ENCODE peak calls at places on chromosomes 7 and 10, in ten cellular contexts. One of them, this sample, is unnamed.

GRCh38 chr7:70098905-70099672 is 500.8 kb downstream of the AUTS2 start:
- DNase-seq in fibroblast of the conjunctiva: no peak
- DNase-seq in brain microvascular endothelial cell: no peak
- DNase-seq in H7: no peak
- DNase-seq in stomach: no peak
- DNase-seq in activated naive CD4-positive, alpha-beta T cell: no peak
- DNase-seq in uterus: no peak
- DNase-seq in activated CD8-positive, alpha-beta memory T cell treated with anti-CD3 and anti-CD28 coated beads for 24 hours: no peak
- DNase-seq in AG04450: no peak
- DNase-seq in endothelial cell: no peak
- DNase-seq in this sample: no peak

GRCh38 chr7:50412958-50413357 is 37.2 kb downstream of the FIGNL1 start:
- DNase-seq in brain microvascular endothelial cell: no peak
- DNase-seq in activated CD8-positive, alpha-beta memory T cell treated with anti-CD3 and anti-CD28 coated beads for 24 hours: no peak
- DNase-seq in AG04450: no peak
- DNase-seq in fibroblast of the conjunctiva: no peak
- DNase-seq in endothelial cell: no peak
- DNase-seq in activated naive CD4-positive, alpha-beta T cell: no peak
- DNase-seq in stomach: no peak
- DNase-seq in H7: no peak
- DNase-seq in uterus: no peak
- DNase-seq in this sample: no peak

GRCh38 chr7:128918266-128918665 is 7.8 kb upstream of the KCP start:
- DNase-seq in fibroblast of the conjunctiva: no peak
- DNase-seq in stomach: no peak
- DNase-seq in endothelial cell: no peak
- DNase-seq in H7: no peak
- DNase-seq in activated naive CD4-positive, alpha-beta T cell: no peak
- DNase-seq in uterus: no peak
- DNase-seq in activated CD8-positive, alpha-beta memory T cell treated with anti-CD3 and anti-CD28 coated beads for 24 hours: no peak
- DNase-seq in AG04450: no peak
- DNase-seq in brain microvascular endothelial cell: no peak
- DNase-seq in this sample: no peak

GRCh38 chr10:13690281-13690825 is 103.6 kb downstream of the PRPF18 start:
- DNase-seq in AG04450: no peak
- DNase-seq in uterus: no peak
- DNase-seq in endothelial cell: no peak
- DNase-seq in activated CD8-positive, alpha-beta memory T cell treated with anti-CD3 and anti-CD28 coated beads for 24 hours: no peak
- DNase-seq in H7: peak; percentile 71
- DNase-seq in brain microvascular endothelial cell: no peak
- DNase-seq in stomach: no peak
- DNase-seq in activated naive CD4-positive, alpha-beta T cell: no peak
- DNase-seq in fibroblast of the conjunctiva: no peak
- DNase-seq in this sample: no peak

GRCh38 chr7:150848561-150849115 is 3.7 kb upstream of the AOC1 start:
- DNase-seq in brain microvascular endothelial cell: no peak
- DNase-seq in endothelial cell: no peak
- DNase-seq in activated naive CD4-positive, alpha-beta T cell: no peak
- DNase-seq in H7: no peak
- DNase-seq in AG04450: no peak
- DNase-seq in activated CD8-positive, alpha-beta memory T cell treated with anti-CD3 and anti-CD28 coated beads for 24 hours: peak; percentile 13
- DNase-seq in stomach: no peak
- DNase-seq in fibroblast of the conjunctiva: no peak
- DNase-seq in uterus: no peak
- DNase-seq in this sample: no peak

GRCh38 chr10:72254891-72255568 is 18.7 kb upstream of the DDIT4 start:
- DNase-seq in activated CD8-positive, alpha-beta memory T cell treated with anti-CD3 and anti-CD28 coated beads for 24 hours: peak; percentile 74
- DNase-seq in endothelial cell: peak; percentile 47
- DNase-seq in activated naive CD4-positive, alpha-beta T cell: no peak
- DNase-seq in H7: peak; percentile 91
- DNase-seq in brain microvascular endothelial cell: peak; percentile 73
- DNase-seq in AG04450: no peak
- DNase-seq in stomach: peak; percentile 93
- DNase-seq in uterus: peak; percentile 91
- DNase-seq in fibroblast of the conjunctiva: peak; percentile 85
- DNase-seq in this sample: no peak

GRCh38 chr10:90407116-90407515 is 450.7 kb downstream of the HTR7 start:
- DNase-seq in uterus: no peak
- DNase-seq in fibroblast of the conjunctiva: no peak
- DNase-seq in stomach: no peak
- DNase-seq in activated naive CD4-positive, alpha-beta T cell: no peak
- DNase-seq in endothelial cell: no peak
- DNase-seq in activated CD8-positive, alpha-beta memory T cell treated with anti-CD3 and anti-CD28 coated beads for 24 hours: no peak
- DNase-seq in brain microvascular endothelial cell: peak; percentile 87
- DNase-seq in H7: no peak
- DNase-seq in AG04450: no peak
- DNase-seq in this sample: no peak

GRCh38 chr10:5492929-5493576 is 6.3 kb downstream of the CALML5 start:
- DNase-seq in endothelial cell: no peak
- DNase-seq in H7: no peak
- DNase-seq in activated naive CD4-positive, alpha-beta T cell: no peak
- DNase-seq in uterus: no peak
- DNase-seq in AG04450: no peak
- DNase-seq in fibroblast of the conjunctiva: no peak
- DNase-seq in brain microvascular endothelial cell: no peak
- DNase-seq in activated CD8-positive, alpha-beta memory T cell treated with anti-CD3 and anti-CD28 coated beads for 24 hours: no peak
- DNase-seq in stomach: no peak
- DNase-seq in this sample: no peak

GRCh38 chr7:149559711-149560110 is 62.1 kb upstream of the ZNF746 start:
- DNase-seq in H7: no peak
- DNase-seq in activated naive CD4-positive, alpha-beta T cell: no peak
- DNase-seq in AG04450: no peak
- DNase-seq in fibroblast of the conjunctiva: no peak
- DNase-seq in uterus: no peak
- DNase-seq in activated CD8-positive, alpha-beta memory T cell treated with anti-CD3 and anti-CD28 coated beads for 24 hours: no peak
- DNase-seq in stomach: no peak
- DNase-seq in brain microvascular endothelial cell: peak; percentile 14
- DNase-seq in endothelial cell: no peak
- DNase-seq in this sample: no peak

GRCh38 chr7:34165927-34166550 is 260.7 kb downstream of the BMPER start:
- DNase-seq in H7: peak; percentile 57
- DNase-seq in AG04450: no peak
- DNase-seq in fibroblast of the conjunctiva: peak; percentile 41
- DNase-seq in brain microvascular endothelial cell: peak; percentile 47
- DNase-seq in activated naive CD4-positive, alpha-beta T cell: no peak
- DNase-seq in stomach: no peak
- DNase-seq in activated CD8-positive, alpha-beta memory T cell treated with anti-CD3 and anti-CD28 coated beads for 24 hours: no peak
- DNase-seq in endothelial cell: peak; percentile 5
- DNase-seq in uterus: no peak
- DNase-seq in this sample: no peak

GRCh38 chr10:124724279-124725027 is 19.7 kb downstream of the FAM53B start:
- DNase-seq in endothelial cell: no peak
- DNase-seq in fibroblast of the conjunctiva: no peak
- DNase-seq in brain microvascular endothelial cell: no peak
- DNase-seq in activated naive CD4-positive, alpha-beta T cell: no peak
- DNase-seq in AG04450: no peak
- DNase-seq in H7: no peak
- DNase-seq in activated CD8-positive, alpha-beta memory T cell treated with anti-CD3 and anti-CD28 coated beads for 24 hours: no peak
- DNase-seq in uterus: peak; percentile 13
- DNase-seq in stomach: peak; percentile 62
- DNase-seq in this sample: no peak

GRCh38 chr7:151408839-151409554 is 841 bp downstream of the WDR86 start:
- DNase-seq in AG04450: no peak
- DNase-seq in brain microvascular endothelial cell: no peak
- DNase-seq in stomach: no peak
- DNase-seq in H7: peak; percentile 87
- DNase-seq in uterus: no peak
- DNase-seq in activated CD8-positive, alpha-beta memory T cell treated with anti-CD3 and anti-CD28 coated beads for 24 hours: no peak
- DNase-seq in endothelial cell: peak; percentile 48
- DNase-seq in fibroblast of the conjunctiva: no peak
- DNase-seq in activated naive CD4-positive, alpha-beta T cell: no peak
- DNase-seq in this sample: no peak

GRCh38 chr10:7622969-7623368 is 43.8 kb downstream of the ITIH5 start:
- DNase-seq in brain microvascular endothelial cell: no peak
- DNase-seq in stomach: no peak
- DNase-seq in activated naive CD4-positive, alpha-beta T cell: no peak
- DNase-seq in activated CD8-positive, alpha-beta memory T cell treated with anti-CD3 and anti-CD28 coated beads for 24 hours: no peak
- DNase-seq in endothelial cell: peak; percentile 59
- DNase-seq in H7: peak; percentile 54
- DNase-seq in fibroblast of the conjunctiva: no peak
- DNase-seq in AG04450: no peak
- DNase-seq in uterus: no peak
- DNase-seq in this sample: no peak

GRCh38 chr7:18228686-18229085 is 201.0 kb upstream of the PRPS1L1 start:
- DNase-seq in AG04450: no peak
- DNase-seq in activated CD8-positive, alpha-beta memory T cell treated with anti-CD3 and anti-CD28 coated beads for 24 hours: no peak
- DNase-seq in brain microvascular endothelial cell: no peak
- DNase-seq in fibroblast of the conjunctiva: no peak
- DNase-seq in stomach: no peak
- DNase-seq in endothelial cell: no peak
- DNase-seq in activated naive CD4-positive, alpha-beta T cell: no peak
- DNase-seq in uterus: no peak
- DNase-seq in H7: no peak
- DNase-seq in this sample: no peak

GRCh38 chr10:1019362-1019761 is 6.3 kb downstream of the IDI2 start:
- DNase-seq in activated naive CD4-positive, alpha-beta T cell: no peak
- DNase-seq in activated CD8-positive, alpha-beta memory T cell treated with anti-CD3 and anti-CD28 coated beads for 24 hours: no peak
- DNase-seq in AG04450: no peak
- DNase-seq in H7: no peak
- DNase-seq in fibroblast of the conjunctiva: no peak
- DNase-seq in endothelial cell: no peak
- DNase-seq in stomach: no peak
- DNase-seq in brain microvascular endothelial cell: no peak
- DNase-seq in uterus: no peak
- DNase-seq in this sample: no peak

GRCh38 chr7:10727636-10728035 is 246.0 kb upstream of the PHF14 start:
- DNase-seq in activated naive CD4-positive, alpha-beta T cell: no peak
- DNase-seq in endothelial cell: no peak
- DNase-seq in stomach: no peak
- DNase-seq in brain microvascular endothelial cell: no peak
- DNase-seq in fibroblast of the conjunctiva: no peak
- DNase-seq in uterus: no peak
- DNase-seq in AG04450: no peak
- DNase-seq in activated CD8-positive, alpha-beta memory T cell treated with anti-CD3 and anti-CD28 coated beads for 24 hours: no peak
- DNase-seq in H7: no peak
- DNase-seq in this sample: no peak

GRCh38 chr10:62157601-62158000 is 111.0 kb downstream of the RTKN2 start:
- DNase-seq in endothelial cell: no peak
- DNase-seq in AG04450: no peak
- DNase-seq in stomach: no peak
- DNase-seq in fibroblast of the conjunctiva: no peak
- DNase-seq in brain microvascular endothelial cell: no peak
- DNase-seq in H7: no peak
- DNase-seq in activated CD8-positive, alpha-beta memory T cell treated with anti-CD3 and anti-CD28 coated beads for 24 hours: no peak
- DNase-seq in activated naive CD4-positive, alpha-beta T cell: no peak
- DNase-seq in uterus: no peak
- DNase-seq in this sample: no peak

GRCh38 chr10:29881336-29881751 is 178.0 kb downstream of the JCAD start:
- DNase-seq in activated naive CD4-positive, alpha-beta T cell: no peak
- DNase-seq in brain microvascular endothelial cell: no peak
- DNase-seq in stomach: no peak
- DNase-seq in fibroblast of the conjunctiva: peak; percentile 26
- DNase-seq in H7: no peak
- DNase-seq in uterus: peak; percentile 88
- DNase-seq in endothelial cell: no peak
- DNase-seq in AG04450: no peak
- DNase-seq in activated CD8-positive, alpha-beta memory T cell treated with anti-CD3 and anti-CD28 coated beads for 24 hours: no peak
- DNase-seq in this sample: no peak

GRCh38 chr10:662686-663465 is 26.6 kb downstream of the DIP2C start:
- DNase-seq in endothelial cell: no peak
- DNase-seq in fibroblast of the conjunctiva: no peak
- DNase-seq in activated CD8-positive, alpha-beta memory T cell treated with anti-CD3 and anti-CD28 coated beads for 24 hours: no peak
- DNase-seq in stomach: no peak
- DNase-seq in AG04450: no peak
- DNase-seq in H7: no peak
- DNase-seq in activated naive CD4-positive, alpha-beta T cell: no peak
- DNase-seq in uterus: no peak
- DNase-seq in brain microvascular endothelial cell: no peak
- DNase-seq in this sample: no peak

GRCh38 chr7:130632111-130632510 is 36.4 kb downstream of the COPG2 start:
- DNase-seq in fibroblast of the conjunctiva: no peak
- DNase-seq in H7: no peak
- DNase-seq in activated naive CD4-positive, alpha-beta T cell: no peak
- DNase-seq in brain microvascular endothelial cell: peak; percentile 30
- DNase-seq in activated CD8-positive, alpha-beta memory T cell treated with anti-CD3 and anti-CD28 coated beads for 24 hours: no peak
- DNase-seq in AG04450: no peak
- DNase-seq in endothelial cell: no peak
- DNase-seq in uterus: no peak
- DNase-seq in stomach: no peak
- DNase-seq in this sample: no peak

GRCh38 chr10:44706745-44707144 is 204.4 kb upstream of the TMEM72 start:
- DNase-seq in AG04450: peak; percentile 83
- DNase-seq in H7: no peak
- DNase-seq in activated naive CD4-positive, alpha-beta T cell: no peak
- DNase-seq in endothelial cell: no peak
- DNase-seq in brain microvascular endothelial cell: peak; percentile 95
- DNase-seq in uterus: no peak
- DNase-seq in stomach: no peak
- DNase-seq in activated CD8-positive, alpha-beta memory T cell treated with anti-CD3 and anti-CD28 coated beads for 24 hours: no peak
- DNase-seq in fibroblast of the conjunctiva: peak; percentile 88
- DNase-seq in this sample: no peak

GRCh38 chr10:30804478-30805055 is 175.0 kb upstream of the LYZL2 start:
- DNase-seq in stomach: no peak
- DNase-seq in activated CD8-positive, alpha-beta memory T cell treated with anti-CD3 and anti-CD28 coated beads for 24 hours: no peak
- DNase-seq in endothelial cell: no peak
- DNase-seq in uterus: peak; percentile 86
- DNase-seq in activated naive CD4-positive, alpha-beta T cell: no peak
- DNase-seq in H7: no peak
- DNase-seq in fibroblast of the conjunctiva: peak; percentile 81
- DNase-seq in AG04450: no peak
- DNase-seq in brain microvascular endothelial cell: no peak
- DNase-seq in this sample: no peak

GRCh38 chr10:28913436-28913835 is 236.1 kb downstream of the BAMBI start:
- DNase-seq in H7: no peak
- DNase-seq in fibroblast of the conjunctiva: no peak
- DNase-seq in AG04450: no peak
- DNase-seq in brain microvascular endothelial cell: no peak
- DNase-seq in activated CD8-positive, alpha-beta memory T cell treated with anti-CD3 and anti-CD28 coated beads for 24 hours: no peak
- DNase-seq in stomach: no peak
- DNase-seq in endothelial cell: no peak
- DNase-seq in uterus: no peak
- DNase-seq in activated naive CD4-positive, alpha-beta T cell: no peak
- DNase-seq in this sample: no peak

GRCh38 chr10:81116201-81116600 is 578.5 kb downstream of the SH2D4B start:
- DNase-seq in uterus: no peak
- DNase-seq in endothelial cell: no peak
- DNase-seq in activated naive CD4-positive, alpha-beta T cell: no peak
- DNase-seq in fibroblast of the conjunctiva: no peak
- DNase-seq in H7: no peak
- DNase-seq in brain microvascular endothelial cell: no peak
- DNase-seq in AG04450: no peak
- DNase-seq in activated CD8-positive, alpha-beta memory T cell treated with anti-CD3 and anti-CD28 coated beads for 24 hours: no peak
- DNase-seq in stomach: no peak
- DNase-seq in this sample: no peak

GRCh38 chr7:140212100-140212881 is 35.5 kb upstream of the KDM7A start:
- DNase-seq in brain microvascular endothelial cell: no peak
- DNase-seq in activated CD8-positive, alpha-beta memory T cell treated with anti-CD3 and anti-CD28 coated beads for 24 hours: no peak
- DNase-seq in endothelial cell: no peak
- DNase-seq in fibroblast of the conjunctiva: no peak
- DNase-seq in uterus: no peak
- DNase-seq in H7: peak; percentile 6
- DNase-seq in activated naive CD4-positive, alpha-beta T cell: no peak
- DNase-seq in stomach: peak; percentile 70
- DNase-seq in AG04450: no peak
- DNase-seq in this sample: no peak

GRCh38 chr10:28551086-28551485 is 18.2 kb downstream of the WAC start:
- DNase-seq in stomach: no peak
- DNase-seq in fibroblast of the conjunctiva: no peak
- DNase-seq in uterus: no peak
- DNase-seq in activated naive CD4-positive, alpha-beta T cell: no peak
- DNase-seq in AG04450: no peak
- DNase-seq in brain microvascular endothelial cell: no peak
- DNase-seq in endothelial cell: no peak
- DNase-seq in H7: no peak
- DNase-seq in activated CD8-positive, alpha-beta memory T cell treated with anti-CD3 and anti-CD28 coated beads for 24 hours: no peak
- DNase-seq in this sample: no peak

GRCh38 chr10:132280646-132281074 is 27.1 kb downstream of the STK32C start:
- DNase-seq in uterus: no peak
- DNase-seq in brain microvascular endothelial cell: no peak
- DNase-seq in endothelial cell: no peak
- DNase-seq in fibroblast of the conjunctiva: no peak
- DNase-seq in AG04450: no peak
- DNase-seq in activated naive CD4-positive, alpha-beta T cell: no peak
- DNase-seq in H7: no peak
- DNase-seq in stomach: no peak
- DNase-seq in activated CD8-positive, alpha-beta memory T cell treated with anti-CD3 and anti-CD28 coated beads for 24 hours: no peak
- DNase-seq in this sample: no peak

GRCh38 chr7:128115821-128116723 is 84.8 kb upstream of the LRRC4 start:
- DNase-seq in AG04450: no peak
- DNase-seq in fibroblast of the conjunctiva: no peak
- DNase-seq in brain microvascular endothelial cell: no peak
- DNase-seq in activated CD8-positive, alpha-beta memory T cell treated with anti-CD3 and anti-CD28 coated beads for 24 hours: peak; percentile 51
- DNase-seq in stomach: peak; percentile 7
- DNase-seq in activated naive CD4-positive, alpha-beta T cell: no peak
- DNase-seq in endothelial cell: no peak
- DNase-seq in H7: peak; percentile 74
- DNase-seq in uterus: no peak
- DNase-seq in this sample: no peak

This sample was measured in NCI-H2107.